ENCODE peak calls at places on chromosomes 3 and 15, in four cellular contexts. G, D, I and Y are unnamed samples.

GRCh38 chr3:145900056-145900829 is 260.7 kb downstream of the PLOD2 start:
- DNase-seq in I (no peak), D (no peak), G (no peak), Y (no peak)

GRCh38 chr3:58237940-58238681 is 519 bp downstream of the ABHD6 start:
- DNase-seq in D (peak; percentile 29), G (peak; percentile 21), I (no peak), Y (peak; percentile 47)

GRCh38 chr3:46706771-46707582 is 5.8 kb downstream of the TMIE start:
- DNase-seq in D (no peak), G (no peak), I (no peak), Y (no peak)

GRCh38 chr15:79329186-79329611 is 18.3 kb downstream of the TMED3 start:
- DNase-seq in G (peak; percentile 85), I (no peak), D (no peak), Y (no peak)

GRCh38 chr3:187994221-187995085 is 159.5 kb upstream of the LPP start:
- DNase-seq in I (no peak), G (peak; percentile 31), D (no peak), Y (no peak)

GRCh38 chr15:69857686-69858391 is 239.9 kb downstream of the TLE3 start:
- DNase-seq in G (peak; percentile 22), D (no peak), I (no peak), Y (no peak)

GRCh38 chr15:58536414-58536813 is 104.6 kb downstream of the LIPC start:
- DNase-seq in I (no peak), G (no peak), D (no peak), Y (no peak)

GRCh38 chr15:85780586-85780985 is 14.1 kb downstream of the KLHL25 start:
- DNase-seq in G (no peak), D (no peak), I (no peak), Y (no peak)

GRCh38 chr3:171282041-171282440 is 178.2 kb downstream of the TNIK start:
- DNase-seq in I (no peak), G (peak; percentile 53), D (no peak), Y (no peak)

GRCh38 chr3:183287301-183287971 is 34.4 kb downstream of the B3GNT5 start:
- DNase-seq in D (no peak), I (no peak), G (peak; percentile 86), Y (no peak)

GRCh38 chr3:194323785-194324735 is 27.1 kb downstream of the CPN2 start:
- DNase-seq in I (no peak), G (peak; percentile 83), D (no peak), Y (peak; percentile 37)

GRCh38 chr15:45645026-45645980 is 10.5 kb downstream of the SQOR start:
- DNase-seq in G (peak; percentile 62), I (no peak), D (no peak), Y (no peak)

GRCh38 chr15:84903751-84904150 is 19.3 kb downstream of the SLC28A1 start:
- DNase-seq in G (no peak), I (no peak), D (no peak), Y (no peak)

GRCh38 chr3:196901768-196902167 is 34.0 kb downstream of the SENP5 start:
- DNase-seq in I (no peak), G (no peak), D (no peak), Y (no peak)

GRCh38 chr3:196890309-196890708 is 22.6 kb downstream of the SENP5 start:
- DNase-seq in I (no peak), D (no peak), G (no peak), Y (no peak)

GRCh38 chr3:196894557-196895295 is 27.0 kb downstream of the SENP5 start:
- DNase-seq in I (no peak), G (no peak), D (no peak), Y (no peak)

GRCh38 chr3:196896229-196896628 is 28.5 kb downstream of the SENP5 start:
- DNase-seq in I (no peak), G (no peak), D (no peak), Y (no peak)
- H2BK15ac ChIP-seq in I (no peak overlapping the region), G (no peak overlapping the region), D (no peak overlapping the region), Y (no peak overlapping the region)

GRCh38 chr3:61560452-61561373 is 658 bp upstream of the PTPRG start:
- DNase-seq in G (peak; percentile 84), I (peak; percentile 69), D (peak; percentile 88), Y (peak; percentile 83)
- H2BK15ac ChIP-seq in G (peak overlapping the region; percentile 98), I (peak overlapping the region; percentile 46), D (no peak overlapping the region), Y (no peak overlapping the region)

GRCh38 chr3:17149744-17150143 is 265.0 kb downstream of the PLCL2 start:
- DNase-seq in D (no peak), G (no peak), I (no peak), Y (no peak)
- H2BK15ac ChIP-seq in D (no peak overlapping the region), G (no peak overlapping the region), I (no peak overlapping the region), Y (no peak overlapping the region)

GRCh38 chr15:74194572-74195559 is 7.7 kb downstream of the STRA6 start:
- DNase-seq in I (no peak), G (no peak), D (no peak), Y (no peak)
- H2BK15ac ChIP-seq in I (no peak overlapping the region), G (no peak overlapping the region), D (no peak overlapping the region), Y (no peak overlapping the region)

GRCh38 chr3:71461098-71461497 is 122.4 kb downstream of the FOXP1 start:
- DNase-seq in I (no peak), G (no peak), D (no peak), Y (no peak)
- H2BK15ac ChIP-seq in I (no peak overlapping the region), G (no peak overlapping the region), D (no peak overlapping the region), Y (no peak overlapping the region)

DNA sequence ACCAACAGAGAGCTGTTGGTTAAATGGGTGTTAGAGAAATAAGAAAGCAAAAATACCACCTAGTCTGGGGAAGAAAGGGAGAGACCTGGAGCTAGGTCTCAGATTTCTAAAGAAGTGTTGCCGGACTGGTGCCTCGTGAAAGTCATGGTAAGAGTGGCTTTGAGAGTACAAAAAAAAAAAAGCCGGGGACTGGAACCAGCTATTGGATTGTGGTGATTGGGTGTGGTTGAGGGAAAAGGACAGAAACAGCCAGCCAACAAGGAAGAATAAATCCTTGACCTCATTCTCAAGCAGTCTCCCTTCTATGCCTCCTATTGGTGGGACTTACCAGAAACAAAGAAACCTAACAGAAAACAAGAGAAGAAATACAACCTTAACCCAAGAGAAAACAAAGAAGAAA is 346.4 kb upstream of the KCNMB2 start:
- DNase-seq in I (no peak), G (no peak), D (no peak), Y (no peak)
- H2BK15ac ChIP-seq in I (no peak overlapping the region), G (no peak overlapping the region), D (no peak overlapping the region), Y (no peak overlapping the region)